ENCODE peak calls at places on chromosomes 12 and 14, in four cellular contexts. Q, D, R and Z are unnamed samples.

GRCh38 chr12:125451408-125451807 is 386.2 kb downstream of the AACS start:
- DNase-seq in Q (no peak), D (no peak), R (no peak), Z (no peak)

GRCh38 chr12:51160814-51161459 is 12.0 kb downstream of the TFCP2 start:
- DNase-seq in Q (no peak), D (no peak), R (no peak), Z (no peak)

GRCh38 chr12:95181103-95181502 is 36.2 kb downstream of the FGD6 start:
- DNase-seq in Q (no peak), D (no peak), R (no peak), Z (no peak)

GRCh38 chr12:105482976-105483375 is 152.5 kb downstream of the C12orf75 start:
- DNase-seq in Q (no peak), D (no peak), R (no peak), Z (no peak)

GRCh38 chr12:13718271-13718670 is 263.1 kb downstream of the GRIN2B start:
- DNase-seq in Q (no peak), D (no peak), R (no peak), Z (no peak)

GRCh38 chr12:24879644-24880043 is 69.3 kb downstream of the BCAT1 start:
- DNase-seq in Q (no peak), D (no peak), R (no peak), Z (no peak)

GRCh38 chr14:99647407-99647806 is 2.5 kb downstream of the HHIPL1 start:
- DNase-seq in Q (no peak), D (no peak), R (no peak), Z (no peak)

GRCh38 chr12:13347241-13348043 is 150.9 kb downstream of the EMP1 start:
- DNase-seq in Q (no peak), D (no peak), R (no peak), Z (no peak)

GRCh38 chr12:6306151-6306550 is 4.3 kb upstream of the PLEKHG6 start:
- DNase-seq in Q (no peak), D (no peak), R (no peak), Z (no peak)

GRCh38 chr12:124270671-124271070 is 24.2 kb upstream of the RFLNA start:
- DNase-seq in Q (no peak), D (no peak), R (no peak), Z (no peak)

GRCh38 chr12:11944321-11944720 is 126.4 kb upstream of the BCL2L14 start:
- DNase-seq in Q (no peak), D (no peak), R (no peak), Z (no peak)

GRCh38 chr14:55814064-55814463 is 234.1 kb downstream of the KTN1 start:
- DNase-seq in Q (no peak), D (no peak), R (no peak), Z (no peak)

GRCh38 chr14:61581340-61581739 is 114.0 kb upstream of the HIF1A start:
- DNase-seq in Q (no peak), D (no peak), R (no peak), Z (no peak)

GRCh38 chr14:70005281-70005805 is 126.1 kb downstream of the SMOC1 start:
- DNase-seq in Q (no peak), D (no peak), R (no peak), Z (no peak)

GRCh38 chr12:113462880-113463745 is 8.6 kb downstream of the LHX5 start:
- DNase-seq in Q (no peak), D (no peak), R (no peak), Z (no peak)

GRCh38 chr14:51547260-51547659 is 104.5 kb upstream of the FRMD6 start:
- DNase-seq in Q (no peak), D (no peak), R (no peak), Z (no peak)

GRCh38 chr14:60317609-60318008 is 68.6 kb downstream of the PPM1A start:
- DNase-seq in Q (peak), D (no peak), R (no peak), Z (no peak)

GRCh38 chr14:100866666-100867630 is 36.6 kb downstream of the RTL1 start:
- DNase-seq in Q (no peak), D (no peak), R (no peak), Z (no peak)

GRCh38 chr12:87323369-87323768 is 705.8 kb downstream of the C12orf50 start:
- DNase-seq in Q (no peak), D (no peak), R (no peak), Z (no peak)

GRCh38 chr14:98082833-98083232 is 1189.2 kb downstream of the BCL11B start:
- DNase-seq in Q (no peak), D (no peak), R (no peak), Z (no peak)

GRCh38 chr14:55641954-55642353 is 61.9 kb downstream of the KTN1 start:
- DNase-seq in Q (no peak), D (no peak), R (no peak), Z (no peak)

GRCh38 chr12:50567926-50568325 is 63.1 kb downstream of the DIP2B start:
- DNase-seq in Q (no peak), D (no peak), R (no peak), Z (no peak)

GRCh38 chr12:120225852-120226640 is 25.1 kb upstream of the RPLP0 start:
- DNase-seq in Q (peak), D (no peak), R (peak), Z (no peak)